ENCODE peak calls at places on chromosomes 3 and 15, in five cellular contexts. U is hypothalamus, A is ovary, Q is ascending aorta, G is HTR-8/SVneo. Z is an unnamed sample.

GRCh38 chr3:141485578-141486415 is 1.0 kb upstream of the RASA2 start:
- DNase-seq in U (no peak), Q (no peak), A (no peak), G (peak), Z (no peak)

GRCh38 chr3:149371001-149371722 is 6.3 kb downstream of the TM4SF1 start:
- DNase-seq in G (no peak), A (no peak), U (no peak), Q (no peak), Z (no peak)

GRCh38 chr3:106827515-106828213 is 549.6 kb upstream of the CCDC54 start:
- DNase-seq in Q (no peak), G (no peak), A (no peak), U (no peak), Z (no peak)

GRCh38 chr3:45135959-45136358 is 10.2 kb downstream of the CDCP1 start:
- DNase-seq in U (no peak), G (no peak), A (no peak), Q (no peak), Z (no peak)

GRCh38 chr3:164222200-164222599 is 856.1 kb downstream of the SI start:
- DNase-seq in U (no peak), A (no peak), G (no peak), Q (no peak), Z (peak)

GRCh38 chr3:8482960-8483665 is 18.5 kb upstream of the LMCD1 start:
- DNase-seq in A (peak), G (peak), Q (peak), U (no peak), Z (no peak)

GRCh38 chr3:153338487-153338886 is 176.5 kb downstream of the RAP2B start:
- DNase-seq in Q (no peak), U (no peak), A (no peak), G (no peak), Z (no peak)

GRCh38 chr3:120013481-120013880 is 80.8 kb downstream of the GSK3B start:
- DNase-seq in U (no peak), Q (no peak), G (no peak), A (no peak), Z (no peak)

GRCh38 chr15:42691308-42691707 is 45.6 kb downstream of the CDAN1 start:
- DNase-seq in G (no peak), A (no peak), Q (no peak), U (no peak), Z (no peak)

GRCh38 chr3:105615814-105616213 is 249.1 kb downstream of the ALCAM start:
- DNase-seq in U (no peak), A (no peak), Q (no peak), G (no peak), Z (no peak)

GRCh38 chr3:139281512-139282196 is 62.2 kb upstream of the MRPS22 start:
- DNase-seq in A (no peak), U (no peak), G (no peak), Q (no peak), Z (no peak)

GRCh38 chr3:123388050-123388449 is 60.8 kb downstream of the ADCY5 start:
- DNase-seq in G (no peak), U (no peak), Q (no peak), A (peak), Z (no peak)

GRCh38 chr3:33202581-33203457 is 15.8 kb downstream of the SUSD5 start:
- DNase-seq in Q (peak), A (no peak), G (no peak), U (no peak), Z (no peak)

GRCh38 chr15:62474771-62475124 is 309.7 kb upstream of the C2CD4B start:
- DNase-seq in G (no peak), Q (no peak), A (no peak), U (no peak), Z (no peak)

GRCh38 chr15:34737379-34737928 is 17.3 kb downstream of the GJD2 start:
- DNase-seq in Q (no peak), G (no peak), A (no peak), U (no peak), Z (no peak)

GRCh38 chr3:12316721-12317351 is 28.0 kb downstream of the PPARG start:
- DNase-seq in Q (no peak), G (no peak), A (no peak), U (no peak), Z (no peak)

GRCh38 chr3:13028010-13028821 is 45.0 kb downstream of the IQSEC1 start:
- DNase-seq in A (no peak), U (no peak), G (no peak), Q (no peak), Z (no peak)

GRCh38 chr15:66679043-66679656 is 22.9 kb upstream of the SMAD6 start:
- DNase-seq in G (no peak), Q (no peak), U (no peak), A (no peak), Z (no peak)

GRCh38 chr3:187227658-187228258 is 30.5 kb downstream of the RTP1 start:
- DNase-seq in U (no peak), G (peak), Q (no peak), A (no peak), Z (no peak)

GRCh38 chr15:70419046-70419445 is 321.3 kb upstream of the TLE3 start:
- DNase-seq in G (no peak), U (no peak), A (no peak), Q (no peak), Z (no peak)

GRCh38 chr15:70478251-70478990 is 284.9 kb downstream of the UACA start:
- DNase-seq in A (no peak), Q (no peak), G (no peak), U (no peak), Z (no peak)

GRCh38 chr3:36926292-36926897 is 18.5 kb downstream of the TRANK1 start:
- DNase-seq in Q (no peak), G (no peak), U (no peak), A (no peak), Z (no peak)

GRCh38 chr3:105866656-105867653 is 1.9 kb downstream of the CBLB start:
- DNase-seq in U (no peak), Q (no peak), G (no peak), A (no peak), Z (no peak)

GRCh38 chr15:42577514-42578031 is 2.2 kb downstream of the STARD9 start:
- DNase-seq in U (no peak), A (no peak), G (no peak), Q (no peak), Z (no peak)

Z was measured in HAP-1.